ENCODE peak calls at places on chromosomes 6 and 20, in six cellular contexts. C, M, V, Q, N and Y are unnamed samples.

GRCh38 chr20:41133709-41134361 is 3.5 kb upstream of the PLCG1 start:
- DNase-seq in M (no peak), C (no peak), V (no peak), Q (no peak), N (no peak), Y (no peak)

GRCh38 chr6:49744259-49744658 is at the start of gene CRISP3:
- DNase-seq in Q (no peak), M (no peak), C (peak), V (no peak), N (no peak), Y (no peak)

GRCh38 chr6:81486234-81486633 is 266.2 kb downstream of the TENT5A start:
- DNase-seq in M (no peak), N (no peak), C (no peak), V (no peak), Q (no peak), Y (no peak)

GRCh38 chr6:12369781-12370262 is 79.7 kb downstream of the EDN1 start:
- DNase-seq in C (no peak), V (peak), M (no peak), Q (no peak), N (no peak), Y (no peak)

GRCh38 chr20:57560554-57561355 is at the start of gene PCK1:
- DNase-seq in Q (peak), C (no peak), M (no peak), N (peak), V (no peak), Y (no peak)

GRCh38 chr6:16539086-16539931 is 222.0 kb downstream of the ATXN1 start:
- DNase-seq in M (no peak), N (no peak), Q (no peak), V (no peak), C (no peak), Y (no peak)

GRCh38 chr6:43060034-43060754 is 763 bp downstream of the KLC4 start:
- DNase-seq in C (no peak), M (no peak), V (peak), N (peak), Q (no peak), Y (no peak)

GRCh38 chr6:150766201-150766997 is 99.1 kb upstream of the MTHFD1L start:
- DNase-seq in Q (peak), V (no peak), C (no peak), M (no peak), N (no peak), Y (no peak)

GRCh38 chr20:237918-238317 is 10.9 kb downstream of the DEFB129 start:
- DNase-seq in Q (no peak), C (no peak), V (no peak), N (no peak), M (no peak), Y (no peak)

GRCh38 chr6:45115696-45116095 is 212.4 kb upstream of the RUNX2 start:
- DNase-seq in V (no peak), Q (no peak), N (no peak), C (no peak), M (no peak), Y (no peak)

GRCh38 chr6:98020222-98020621 is 737.2 kb upstream of the MMS22L start:
- DNase-seq in V (no peak), C (no peak), Q (no peak), M (no peak), N (no peak), Y (no peak)

GRCh38 chr6:37101991-37102298 is 68.0 kb upstream of the PIM1 start:
- DNase-seq in Q (no peak), V (no peak), N (no peak), C (no peak), M (no peak), Y (no peak)

GRCh38 chr20:2290486-2290885 is 5.3 kb upstream of the TGM3 start:
- DNase-seq in M (no peak), Q (no peak), N (no peak), V (no peak), C (no peak), Y (peak)

GRCh38 chr6:56685994-56686393 is 43.3 kb upstream of the DST start:
- DNase-seq in V (no peak), C (no peak), M (no peak), Q (no peak), N (no peak), Y (no peak)
- H3K27ac ChIP-seq in V (no peak), C (no peak), M (no peak), Q (no peak), N (no peak), Y (peak)

GRCh38 chr6:166660157-166660686 is 33.2 kb upstream of the RPS6KA2 start:
- DNase-seq in N (no peak), M (no peak), Q (no peak), V (no peak), C (no peak), Y (no peak)
- H3K4me3 ChIP-seq in N (no peak), M (no peak), Q (no peak), V (no peak), C (no peak), Y (no peak)

DNA sequence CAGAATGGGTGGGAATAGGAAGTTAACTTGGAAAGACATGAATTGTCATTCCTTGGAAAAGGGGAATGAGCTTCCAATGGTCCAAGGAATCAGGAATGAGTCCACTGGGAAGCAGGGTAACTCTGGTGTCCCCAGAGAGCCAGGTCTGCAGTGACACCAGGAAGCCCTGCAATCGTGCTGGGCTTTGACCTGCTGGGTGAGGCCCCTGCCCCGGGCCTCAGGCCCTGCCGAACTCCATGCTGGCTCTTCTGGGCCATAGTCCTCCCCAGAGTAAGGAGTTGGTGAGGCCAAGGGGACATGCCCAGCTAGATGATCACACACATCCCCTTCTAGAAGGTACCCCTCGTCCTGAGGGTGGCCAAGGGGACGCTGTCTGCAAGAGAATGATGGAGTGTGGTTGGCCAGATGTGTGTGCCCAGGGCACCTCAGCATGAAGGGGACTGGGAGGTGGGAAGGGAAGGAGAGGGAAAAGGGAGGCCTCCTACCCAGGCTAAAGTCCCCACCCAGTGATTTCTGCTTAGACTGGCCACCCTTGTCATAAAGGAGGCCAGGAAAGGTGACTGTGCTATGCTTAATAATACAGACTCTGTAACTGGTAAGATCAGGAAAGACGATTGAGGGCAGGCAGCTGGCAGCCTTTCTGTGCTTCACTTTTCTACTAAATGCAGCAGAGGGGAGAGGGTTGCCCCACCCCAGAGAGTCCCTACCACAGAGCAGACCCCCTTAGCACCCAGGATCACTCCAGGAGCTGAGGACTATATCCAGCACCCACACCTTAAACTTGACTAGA is 119.3 kb downstream of the SNX5 start:
- DNase-seq in C (no peak), N (no peak), Q (no peak), V (no peak), M (no peak), Y (no peak)
- H3K27ac ChIP-seq in C (peak), N (peak), Q (no peak), V (peak), M (peak), Y (peak)

GRCh38 chr20:6588296-6588695 is 179.2 kb upstream of the BMP2 start:
- DNase-seq in Q (peak), C (no peak), N (peak), M (no peak), V (no peak), Y (no peak)

GRCh38 chr20:6595704-6596103 is 171.8 kb upstream of the BMP2 start:
- DNase-seq in C (no peak), V (no peak), Q (no peak), M (no peak), N (no peak), Y (no peak)

DNA sequence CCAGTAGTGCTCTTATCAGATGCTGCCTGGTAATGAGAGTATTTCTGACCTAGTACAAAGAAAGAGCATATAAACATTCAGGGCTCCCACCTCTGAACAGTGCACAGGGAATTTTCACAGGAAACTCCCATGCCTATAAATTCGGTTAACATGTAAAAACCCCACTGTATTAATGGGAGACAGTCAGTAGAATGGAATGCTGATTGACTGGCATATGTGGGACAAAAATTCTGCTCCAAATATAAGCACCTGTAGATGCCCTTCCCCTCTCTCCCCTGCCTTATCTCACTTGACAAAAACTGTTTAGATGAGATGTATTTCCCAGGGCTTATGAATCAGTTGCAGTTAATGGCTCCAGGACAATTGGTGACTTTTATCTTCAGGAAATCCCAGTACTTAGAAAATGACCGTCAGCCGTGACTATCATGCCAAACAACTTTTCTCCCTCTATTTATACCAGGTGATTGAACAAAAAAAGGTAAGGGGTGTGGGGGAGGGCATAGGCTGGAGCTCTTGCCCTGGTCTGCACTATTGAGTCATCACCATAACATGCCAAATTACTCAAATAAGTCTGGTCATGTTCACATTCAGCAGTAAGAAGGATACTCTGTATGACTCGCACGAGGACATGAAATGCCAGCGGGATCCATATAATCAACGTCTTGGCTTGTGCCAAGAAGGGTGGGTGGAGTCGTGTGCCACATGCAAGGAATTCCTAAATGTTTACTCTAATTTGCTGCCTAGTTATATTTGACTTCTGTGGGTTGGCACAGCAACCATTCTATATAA is 176.4 kb upstream of the BMP2 start:
- DNase-seq in V (no peak), Q (no peak), C (no peak), M (no peak), N (no peak), Y (peak)
- H3K4me3 ChIP-seq in V (no peak), Q (no peak), C (no peak), M (no peak), N (no peak), Y (no peak)

GRCh38 chr6:168732676-168733075 is 291.7 kb downstream of the SMOC2 start:
- DNase-seq in M (no peak), C (no peak), V (no peak), N (no peak), Q (no peak), Y (no peak)
- H3K27ac ChIP-seq in M (no peak), C (no peak), V (no peak), N (no peak), Q (no peak), Y (no peak)

GRCh38 chr6:18214003-18214402 is 50.3 kb downstream of the DEK start:
- DNase-seq in V (no peak), M (no peak), N (no peak), C (peak), Q (no peak), Y (no peak)
- H3K4me3 ChIP-seq in V (no peak), M (no peak), N (no peak), C (peak), Q (no peak), Y (no peak)